ENCODE peak calls at places on chromosomes 13 and 19, in four cellular contexts. E is Panc1, Z is bronchial epithelial cell, Y is brain microvascular endothelial cell. N is an unnamed sample. For H3K36me3 and H3K27me3, the result is how much of the 10 kb centered on the place peaks cover.

GRCh38 chr19:6357995-6358394 is 3.3 kb upstream of the CLPP start:
- DNase-seq in Z (no peak), E (no peak), Y (no peak), N (peak)

GRCh38 chr13:93270769-93271753 is 44.5 kb downstream of the GPC6 start:
- DNase-seq in Z (no peak), Y (no peak), E (no peak), N (no peak)

GRCh38 chr13:55563267-55563666 is 1577.5 kb upstream of the PRR20A start:
- DNase-seq in Y (no peak), E (no peak), Z (no peak), N (no peak)

GRCh38 chr19:46610413-46610775 is 9.3 kb downstream of the CALM3 start:
- DNase-seq in Y (no peak), E (no peak), Z (no peak), N (no peak)

GRCh38 chr19:42028304-42029216 is 34.5 kb upstream of the ATP1A3 start:
- DNase-seq in E (no peak), Z (no peak), Y (no peak), N (peak)

GRCh38 chr19:343451-343931 is 1.1 kb downstream of the MIER2 start:
- DNase-seq in Z (peak), E (no peak), Y (no peak), N (peak)

GRCh38 chr13:32045963-32046785 is 14.6 kb downstream of the FRY start:
- DNase-seq in Y (peak), E (no peak), Z (peak), N (no peak)

GRCh38 chr13:44873486-44873885 is 115.8 kb downstream of the NUFIP1 start:
- DNase-seq in Y (no peak), Z (no peak), E (no peak), N (no peak)

GRCh38 chr19:5805465-5806132 is 732 bp downstream of the NRTN start:
- DNase-seq in Z (no peak), Y (peak), E (no peak), N (peak)

GRCh38 chr13:49585220-49586157 is at the start of gene RCBTB1:
- DNase-seq in Y (peak), E (no peak), Z (peak), N (peak)

GRCh38 chr19:14916848-14917247 is 24.4 kb upstream of the OR7C2 start:
- DNase-seq in Y (no peak), Z (no peak), E (no peak), N (peak)
- H3K4me3 ChIP-seq in Y (no peak), Z (no peak), E (no peak), N (no peak)

DNA sequence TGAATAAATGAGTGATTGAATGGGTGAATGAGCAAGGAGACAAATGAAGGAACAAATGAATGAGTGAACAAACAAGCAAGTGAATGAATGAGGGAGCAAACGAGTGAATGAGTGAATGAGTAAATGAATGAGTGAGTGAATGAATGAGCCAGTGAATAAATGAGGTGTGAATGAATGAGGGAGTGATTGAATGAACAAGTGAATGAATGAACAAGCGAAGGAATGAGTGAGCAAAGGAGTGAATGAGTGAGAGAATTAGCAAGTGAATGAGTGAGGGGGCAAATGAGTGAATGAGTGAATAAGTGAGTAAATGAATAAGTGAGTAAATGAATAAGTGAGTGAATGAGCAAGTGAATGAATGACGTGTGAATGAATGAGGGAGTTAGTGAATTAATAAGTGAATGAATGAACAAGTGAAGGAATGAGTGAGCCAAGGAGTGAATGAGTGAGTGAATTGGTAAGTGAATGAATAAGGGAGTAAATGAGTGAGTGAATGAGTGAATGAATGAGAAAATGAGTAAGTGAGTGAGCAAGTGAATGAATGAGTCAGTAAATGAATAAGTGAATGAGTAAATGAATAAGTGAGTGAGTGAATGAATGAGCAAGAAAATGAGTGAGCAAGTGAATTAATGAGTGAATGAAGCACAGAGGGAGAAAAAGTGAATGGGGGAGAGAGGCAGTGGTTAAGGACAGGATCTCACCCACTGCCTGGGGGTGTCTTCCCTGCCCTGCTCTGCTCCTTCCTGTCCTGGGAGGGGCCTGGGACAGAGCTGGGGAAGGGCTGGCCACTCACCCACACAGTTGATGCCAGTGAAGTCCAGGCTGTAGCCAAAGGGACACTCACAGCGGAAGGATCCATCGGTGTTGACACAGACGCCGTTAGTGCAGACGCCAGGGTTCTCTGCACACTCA is 36.4 kb downstream of the CCL25 start:
- DNase-seq in Y (no peak), E (no peak), Z (no peak), N (no peak)
- H3K36me3 ChIP-seq in Y (under half), E (under half), Z (under half), N (under half)

DNA sequence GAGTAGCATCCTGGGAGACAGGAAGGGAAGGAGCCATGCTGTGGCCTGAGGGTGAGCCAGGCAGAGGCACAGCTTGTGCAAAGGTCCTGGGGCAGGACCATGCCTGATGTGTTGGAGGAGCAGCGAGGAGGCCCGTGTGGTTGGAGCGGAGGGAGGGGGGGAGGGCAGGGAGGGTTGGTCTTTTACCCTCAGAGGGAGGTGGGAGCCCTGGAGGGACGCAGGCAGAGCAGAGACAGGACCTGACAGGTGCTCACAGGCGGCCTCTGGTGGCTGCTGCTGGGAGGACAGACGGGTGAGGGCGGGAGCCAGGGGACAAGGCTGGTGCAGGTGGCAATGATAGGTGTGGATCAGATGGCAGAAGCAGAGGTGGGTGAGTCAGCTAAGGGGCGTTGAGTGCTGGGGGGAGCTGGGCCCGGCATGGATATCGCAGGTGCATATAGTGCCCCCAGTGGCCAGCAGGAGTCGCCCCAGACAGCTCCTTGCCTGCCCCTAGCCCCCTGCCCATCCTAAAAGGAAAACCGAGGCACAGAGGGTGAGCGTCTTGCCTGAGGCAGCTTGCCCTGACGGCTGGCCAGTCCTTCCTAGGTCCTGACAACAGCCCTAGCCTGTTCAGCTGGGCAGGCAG is 9.8 kb upstream of the GNA15 start:
- DNase-seq in Y (peak), Z (peak), E (peak), N (peak)
- H3K27me3 ChIP-seq in Y (under half), Z (under half), E (under half), N (under half)

DNA sequence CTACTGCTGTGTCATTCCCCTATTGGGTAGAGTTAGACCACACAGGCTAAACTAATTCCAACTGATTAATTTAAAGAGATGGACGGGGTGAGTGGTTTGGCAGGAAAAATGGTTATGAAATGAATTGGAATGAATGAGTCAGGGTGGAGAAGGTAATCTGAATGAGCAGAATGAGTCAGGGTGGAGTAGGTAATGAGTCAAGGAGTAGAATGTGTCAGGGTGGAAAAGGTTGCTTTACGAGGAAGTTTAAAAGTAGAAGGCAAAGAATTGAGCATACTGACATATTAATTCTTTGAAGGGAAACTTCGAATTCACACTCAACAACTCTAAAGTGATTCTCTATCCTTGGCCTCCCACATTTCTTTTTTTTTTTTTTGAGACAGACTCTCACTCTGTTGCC is 12.7 kb upstream of the ZNF121 start:
- DNase-seq in E (peak), Y (peak), Z (peak), N (no peak)
- H3K4me3 ChIP-seq in E (no peak), Y (no peak), Z (no peak), N (no peak)

DNA sequence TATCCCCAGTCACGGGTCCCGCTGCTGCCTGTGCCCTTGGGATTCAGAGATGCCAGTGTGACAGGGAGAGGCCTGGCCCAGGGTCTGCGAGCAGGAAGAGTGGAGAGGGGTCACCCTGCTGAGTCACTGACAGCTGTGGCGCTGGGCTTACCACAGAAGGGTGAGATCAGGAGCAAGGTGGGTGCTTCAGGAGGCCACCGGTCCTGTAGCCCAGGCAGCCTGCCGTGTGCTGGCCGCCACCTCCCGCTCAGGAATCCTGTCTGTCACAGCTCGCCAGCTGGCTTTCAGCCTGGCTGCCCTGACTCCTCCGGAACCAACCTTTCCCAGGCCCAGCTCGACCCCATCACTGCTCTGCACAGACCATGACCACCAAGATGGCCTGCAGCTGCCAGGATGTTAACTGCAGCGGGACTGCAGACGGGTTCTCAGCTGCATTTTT is 25.3 kb downstream of the NAXD start:
- DNase-seq in E (no peak), Z (no peak), Y (peak), N (peak)
- H3K36me3 ChIP-seq in E (under half), Z (under half), Y (under half), N (under half)

GRCh38 chr19:10004617-10005016 is 5.7 kb downstream of the COL5A3 start:
- DNase-seq in Y (no peak), Z (no peak), E (no peak), N (peak)
- H3K27me3 ChIP-seq in Y (under half), Z (under half), E (under half), N (under half)

DNA sequence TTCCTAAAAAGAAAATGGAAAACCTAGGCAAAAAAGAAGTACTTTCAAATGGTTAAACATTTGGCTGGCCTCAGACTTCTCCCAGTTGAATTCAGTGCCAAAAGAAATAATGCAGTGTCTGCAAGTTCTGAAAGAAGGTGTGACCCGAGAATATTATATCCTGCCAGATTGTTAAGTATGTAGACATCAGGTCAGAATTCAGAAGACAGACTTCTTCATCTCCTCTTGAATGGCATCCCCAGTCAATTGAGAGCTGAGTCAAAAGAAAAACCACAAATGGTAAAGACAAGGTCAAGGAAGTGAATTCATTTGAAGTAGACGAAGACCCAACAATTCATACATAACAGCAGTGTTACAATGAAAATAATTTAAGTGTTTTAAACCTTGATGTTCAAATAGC is 194.5 kb downstream of the NBEA start:
- DNase-seq in Y (no peak), Z (no peak), E (no peak), N (no peak)
- H3K4me3 ChIP-seq in Y (no peak), Z (no peak), E (no peak), N (no peak)

DNA sequence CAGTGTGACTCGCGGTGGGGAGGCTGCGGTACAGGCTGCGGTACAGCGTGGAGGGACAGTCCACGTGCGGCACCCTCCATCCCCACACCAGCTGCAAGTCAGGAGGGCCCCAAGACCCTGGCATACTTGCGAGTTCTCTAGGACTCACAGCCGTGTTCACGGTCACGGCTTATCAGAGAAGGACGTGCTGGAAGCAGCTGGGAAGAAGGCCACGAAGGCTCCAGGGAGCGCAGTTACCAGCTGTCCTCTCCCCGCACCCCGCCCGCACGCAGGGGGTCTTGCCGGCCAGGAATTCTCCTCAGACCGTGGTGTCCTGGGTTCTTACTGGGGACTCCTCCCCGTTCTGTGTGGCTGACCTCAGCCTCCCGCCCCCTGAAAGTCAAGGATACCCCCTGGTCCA is 6.2 kb downstream of the ZNF444 start:
- DNase-seq in E (no peak), Y (no peak), Z (no peak), N (no peak)
- H3K36me3 ChIP-seq in E (under half), Y (under half), Z (under half), N (under half)

N was measured in H7.